ENCODE peak calls at places on chromosomes 6 and 20, in five cellular contexts. One of them, this sample, is unnamed. For H3K36me3 and H3K27me3, the result is how much of the 10 kb centered on the place peaks cover.

GRCh38 chr20:56957737-56958553 is 308.5 kb downstream of the BMP7 start:
- DNase-seq in endodermal cell: peak
- DNase-seq in lung: no peak
- DNase-seq in GM23248: no peak
- DNase-seq in CD8-positive, alpha-beta T cell: no peak
- DNase-seq in this sample: no peak

GRCh38 chr6:7101290-7101689 is 6.5 kb upstream of the RREB1 start:
- DNase-seq in endodermal cell: no peak
- DNase-seq in lung: no peak
- DNase-seq in GM23248: no peak
- DNase-seq in CD8-positive, alpha-beta T cell: no peak
- DNase-seq in this sample: no peak

GRCh38 chr6:169956580-169956979 is 205.2 kb downstream of the ERMARD start:
- DNase-seq in endodermal cell: no peak
- DNase-seq in lung: no peak
- DNase-seq in GM23248: no peak
- DNase-seq in CD8-positive, alpha-beta T cell: no peak
- DNase-seq in this sample: no peak

GRCh38 chr6:14635195-14635594 is 517.6 kb downstream of the CD83 start:
- DNase-seq in endodermal cell: no peak
- DNase-seq in lung: no peak
- DNase-seq in GM23248: no peak
- DNase-seq in CD8-positive, alpha-beta T cell: peak
- DNase-seq in this sample: no peak

GRCh38 chr20:51966296-51966971 is 164.1 kb upstream of the SALL4 start:
- DNase-seq in endodermal cell: peak
- DNase-seq in lung: peak
- DNase-seq in GM23248: peak
- DNase-seq in CD8-positive, alpha-beta T cell: no peak
- DNase-seq in this sample: peak

GRCh38 chr20:47758517-47759450 is 26.5 kb downstream of the SULF2 start:
- DNase-seq in endodermal cell: no peak
- DNase-seq in lung: no peak
- DNase-seq in GM23248: no peak
- DNase-seq in CD8-positive, alpha-beta T cell: no peak
- DNase-seq in this sample: no peak

GRCh38 chr20:62641749-62642665 is at the start of gene SLCO4A1:
- DNase-seq in endodermal cell: peak
- DNase-seq in lung: peak
- DNase-seq in GM23248: peak
- DNase-seq in CD8-positive, alpha-beta T cell: peak
- DNase-seq in this sample: no peak

GRCh38 chr6:15960740-15961629 is 167.9 kb upstream of the MYLIP start:
- DNase-seq in endodermal cell: peak
- DNase-seq in lung: no peak
- DNase-seq in GM23248: no peak
- DNase-seq in CD8-positive, alpha-beta T cell: no peak
- DNase-seq in this sample: no peak

GRCh38 chr6:38035478-38035877 is 216.0 kb downstream of the ZFAND3 start:
- DNase-seq in endodermal cell: no peak
- DNase-seq in lung: no peak
- DNase-seq in GM23248: peak
- DNase-seq in CD8-positive, alpha-beta T cell: no peak
- DNase-seq in this sample: no peak

GRCh38 chr6:90295854-90296345 is 743 bp downstream of the BACH2 start:
- DNase-seq in endodermal cell: peak
- DNase-seq in lung: peak
- DNase-seq in GM23248: peak
- DNase-seq in CD8-positive, alpha-beta T cell: peak
- DNase-seq in this sample: no peak

GRCh38 chr6:42129360-42129676 is 13.1 kb downstream of the C6orf132 start:
- DNase-seq in endodermal cell: no peak
- DNase-seq in lung: no peak
- DNase-seq in GM23248: no peak
- DNase-seq in CD8-positive, alpha-beta T cell: no peak
- DNase-seq in this sample: no peak

GRCh38 chr6:42133926-42134325 is 8.5 kb downstream of the C6orf132 start:
- DNase-seq in endodermal cell: no peak
- DNase-seq in lung: no peak
- DNase-seq in GM23248: no peak
- DNase-seq in CD8-positive, alpha-beta T cell: no peak
- DNase-seq in this sample: no peak

GRCh38 chr6:42128460-42129359 is 13.7 kb downstream of the C6orf132 start:
- DNase-seq in endodermal cell: no peak
- DNase-seq in lung: no peak
- DNase-seq in GM23248: no peak
- DNase-seq in CD8-positive, alpha-beta T cell: no peak
- DNase-seq in this sample: no peak

GRCh38 chr6:42135161-42135560 is 7.3 kb downstream of the C6orf132 start:
- DNase-seq in endodermal cell: no peak
- DNase-seq in lung: no peak
- DNase-seq in GM23248: no peak
- DNase-seq in CD8-positive, alpha-beta T cell: no peak
- DNase-seq in this sample: no peak

GRCh38 chr6:42131531-42131930 is 10.9 kb downstream of the C6orf132 start:
- DNase-seq in endodermal cell: no peak
- DNase-seq in lung: no peak
- DNase-seq in GM23248: peak
- DNase-seq in CD8-positive, alpha-beta T cell: no peak
- DNase-seq in this sample: no peak
- H3K36me3 ChIP-seq in endodermal cell: under half
- H3K36me3 ChIP-seq in lung: under half
- H3K36me3 ChIP-seq in GM23248: under half
- H3K36me3 ChIP-seq in CD8-positive, alpha-beta T cell: under half
- H3K36me3 ChIP-seq in this sample: under half

GRCh38 chr6:10406556-10406955 is 8.3 kb downstream of the TFAP2A start:
- DNase-seq in endodermal cell: no peak
- DNase-seq in lung: no peak
- DNase-seq in GM23248: no peak
- DNase-seq in CD8-positive, alpha-beta T cell: no peak
- DNase-seq in this sample: no peak

GRCh38 chr6:10407018-10407673 is 7.7 kb downstream of the TFAP2A start:
- DNase-seq in endodermal cell: no peak
- DNase-seq in lung: no peak
- DNase-seq in GM23248: no peak
- DNase-seq in CD8-positive, alpha-beta T cell: no peak
- DNase-seq in this sample: no peak

GRCh38 chr6:10409766-10410209 is 5.1 kb downstream of the TFAP2A start:
- DNase-seq in endodermal cell: peak
- DNase-seq in lung: no peak
- DNase-seq in GM23248: no peak
- DNase-seq in CD8-positive, alpha-beta T cell: no peak
- DNase-seq in this sample: no peak

GRCh38 chr6:10409160-10409765 is 5.6 kb downstream of the TFAP2A start:
- DNase-seq in endodermal cell: no peak
- DNase-seq in lung: no peak
- DNase-seq in GM23248: no peak
- DNase-seq in CD8-positive, alpha-beta T cell: no peak
- DNase-seq in this sample: no peak

DNA sequence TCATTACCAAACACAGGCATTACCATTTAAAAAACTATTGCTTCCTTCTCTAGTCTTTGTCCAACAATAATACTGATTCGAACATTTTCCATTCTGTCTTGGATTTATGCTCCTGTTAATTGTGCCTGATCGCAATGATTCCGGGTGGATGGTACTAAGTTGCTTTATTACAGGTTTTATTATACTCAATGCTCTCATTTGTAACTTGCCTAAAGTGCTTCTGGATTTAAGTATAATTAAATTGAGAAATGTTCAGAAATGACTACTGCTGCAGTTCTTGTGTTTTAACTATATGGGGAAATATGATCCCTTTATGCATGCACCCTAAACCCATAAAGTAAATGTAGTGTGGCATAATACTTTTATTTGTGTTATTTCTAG is 7.2 kb downstream of the TFAP2A start:
- DNase-seq in endodermal cell: no peak
- DNase-seq in lung: no peak
- DNase-seq in GM23248: no peak
- DNase-seq in CD8-positive, alpha-beta T cell: no peak
- DNase-seq in this sample: no peak
- H3K27me3 ChIP-seq in endodermal cell: half or more
- H3K27me3 ChIP-seq in lung: under half
- H3K27me3 ChIP-seq in GM23248: under half
- H3K27me3 ChIP-seq in CD8-positive, alpha-beta T cell: under half
- H3K27me3 ChIP-seq in this sample: under half

DNA sequence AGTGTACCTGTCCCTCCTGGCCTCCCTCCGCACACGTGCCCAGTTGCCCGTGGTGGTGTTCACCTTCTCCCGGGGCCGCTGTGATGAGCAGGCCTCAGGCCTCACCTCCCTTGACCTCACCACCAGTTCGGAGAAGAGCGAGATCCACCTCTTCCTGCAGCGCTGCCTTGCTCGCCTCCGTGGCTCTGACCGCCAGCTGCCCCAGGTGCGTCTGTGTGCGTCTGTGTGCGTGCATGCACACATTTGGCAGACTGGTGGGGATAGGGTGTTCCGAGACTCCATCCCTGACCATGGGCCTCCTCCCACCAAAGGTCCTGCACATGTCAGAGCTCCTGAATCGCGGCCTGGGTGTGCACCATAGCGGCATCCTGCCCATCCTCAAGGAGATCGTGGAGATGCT is 4.9 kb downstream of the SKIC2 start:
- DNase-seq in endodermal cell: no peak
- DNase-seq in lung: no peak
- DNase-seq in GM23248: no peak
- DNase-seq in CD8-positive, alpha-beta T cell: no peak
- DNase-seq in this sample: no peak
- H3K36me3 ChIP-seq in endodermal cell: half or more
- H3K36me3 ChIP-seq in lung: half or more
- H3K36me3 ChIP-seq in GM23248: under half
- H3K36me3 ChIP-seq in CD8-positive, alpha-beta T cell: half or more
- H3K36me3 ChIP-seq in this sample: under half

DNA sequence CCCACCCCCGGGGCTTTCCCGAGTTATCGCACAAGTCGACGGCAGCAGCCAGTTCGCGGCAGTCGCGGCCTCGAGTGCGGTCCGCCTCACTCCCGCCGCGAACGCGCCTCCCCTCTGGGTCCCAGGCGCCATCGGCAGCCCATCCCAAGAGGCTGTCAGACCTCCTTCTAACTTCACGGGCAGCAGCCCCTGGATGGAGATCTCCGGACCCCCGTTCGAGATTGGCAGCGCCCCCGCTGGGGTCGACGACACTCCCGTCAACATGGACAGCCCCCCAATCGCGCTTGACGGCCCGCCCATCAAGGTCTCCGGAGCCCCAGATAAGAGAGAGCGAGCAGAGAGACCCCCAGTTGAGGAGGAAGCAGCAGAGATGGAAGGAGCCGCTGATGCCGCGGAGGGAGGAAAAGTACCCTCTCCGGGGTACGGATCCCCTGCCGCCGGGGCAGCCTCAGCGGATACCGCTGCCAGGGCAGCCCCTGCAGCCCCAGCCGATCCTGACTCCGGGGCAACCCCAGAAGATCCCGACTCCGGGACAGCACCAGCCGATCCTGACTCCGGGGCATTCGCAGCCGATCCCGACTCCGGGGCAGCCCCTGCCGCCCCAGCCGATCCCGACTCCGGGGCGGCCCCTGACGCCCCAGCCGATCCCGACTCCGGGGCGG is 1.6 kb downstream of the GNAS start:
- DNase-seq in endodermal cell: peak
- DNase-seq in lung: no peak
- DNase-seq in GM23248: no peak
- DNase-seq in CD8-positive, alpha-beta T cell: no peak
- DNase-seq in this sample: no peak
- H3K27me3 ChIP-seq in endodermal cell: half or more
- H3K27me3 ChIP-seq in lung: under half
- H3K27me3 ChIP-seq in GM23248: under half
- H3K27me3 ChIP-seq in CD8-positive, alpha-beta T cell: under half
- H3K27me3 ChIP-seq in this sample: under half

DNA sequence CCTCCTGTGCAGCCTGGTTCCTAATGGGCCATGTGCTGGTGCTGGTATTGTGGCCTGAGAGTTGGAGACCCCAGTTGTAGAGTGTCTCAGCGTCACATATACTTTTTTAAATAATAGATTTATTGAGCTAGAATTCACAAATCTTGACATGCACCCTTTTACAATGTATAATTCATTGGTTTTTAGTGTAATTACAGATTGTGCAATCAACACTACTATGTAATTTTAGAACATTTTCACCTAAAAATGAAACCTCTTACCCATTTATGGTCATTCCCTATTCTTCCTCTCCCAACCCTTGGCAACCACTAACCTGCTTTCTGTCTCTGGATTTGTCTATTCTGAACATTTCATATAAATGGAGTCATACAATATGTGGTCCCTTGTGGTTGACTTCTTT is 10.6 kb downstream of the PRIM2 start:
- DNase-seq in endodermal cell: no peak
- DNase-seq in lung: no peak
- DNase-seq in GM23248: no peak
- DNase-seq in CD8-positive, alpha-beta T cell: no peak
- DNase-seq in this sample: no peak
- H3K36me3 ChIP-seq in endodermal cell: half or more
- H3K36me3 ChIP-seq in lung: under half
- H3K36me3 ChIP-seq in GM23248: half or more
- H3K36me3 ChIP-seq in CD8-positive, alpha-beta T cell: under half
- H3K36me3 ChIP-seq in this sample: under half

GRCh38 chr20:61357119-61357518 is 105.1 kb downstream of the CDH4 start:
- DNase-seq in endodermal cell: no peak
- DNase-seq in lung: no peak
- DNase-seq in GM23248: no peak
- DNase-seq in CD8-positive, alpha-beta T cell: no peak
- DNase-seq in this sample: no peak

GRCh38 chr20:61360296-61360695 is 108.2 kb downstream of the CDH4 start:
- DNase-seq in endodermal cell: no peak
- DNase-seq in lung: no peak
- DNase-seq in GM23248: no peak
- DNase-seq in CD8-positive, alpha-beta T cell: no peak
- DNase-seq in this sample: no peak

GRCh38 chr20:61361501-61361900 is 109.4 kb downstream of the CDH4 start:
- DNase-seq in endodermal cell: no peak
- DNase-seq in lung: no peak
- DNase-seq in GM23248: no peak
- DNase-seq in CD8-positive, alpha-beta T cell: no peak
- DNase-seq in this sample: no peak

GRCh38 chr20:61360940-61361339 is 108.9 kb downstream of the CDH4 start:
- DNase-seq in endodermal cell: no peak
- DNase-seq in lung: no peak
- DNase-seq in GM23248: no peak
- DNase-seq in CD8-positive, alpha-beta T cell: no peak
- DNase-seq in this sample: no peak

GRCh38 chr20:61359254-61359653 is 107.2 kb downstream of the CDH4 start:
- DNase-seq in endodermal cell: no peak
- DNase-seq in lung: no peak
- DNase-seq in GM23248: no peak
- DNase-seq in CD8-positive, alpha-beta T cell: no peak
- DNase-seq in this sample: no peak
- H3K27me3 ChIP-seq in endodermal cell: under half
- H3K27me3 ChIP-seq in lung: under half
- H3K27me3 ChIP-seq in GM23248: under half
- H3K27me3 ChIP-seq in CD8-positive, alpha-beta T cell: under half
- H3K27me3 ChIP-seq in this sample: under half

GRCh38 chr6:122752990-122753687 is 26.4 kb upstream of the FABP7 start:
- DNase-seq in endodermal cell: no peak
- DNase-seq in lung: no peak
- DNase-seq in GM23248: no peak
- DNase-seq in CD8-positive, alpha-beta T cell: no peak
- DNase-seq in this sample: no peak
- H3K36me3 ChIP-seq in endodermal cell: under half
- H3K36me3 ChIP-seq in lung: under half
- H3K36me3 ChIP-seq in GM23248: under half
- H3K36me3 ChIP-seq in CD8-positive, alpha-beta T cell: under half
- H3K36me3 ChIP-seq in this sample: under half

This sample was measured in kidney epithelial cell.